ENCODE peak calls at places on chromosomes 4 and X, in ten cellular contexts. A is ELR, S is left ventricle myocardium inferior, V is endothelial cell, T is iPS-NIHi11, Z is coronary artery, W is lower lobe of right lung, O is lower leg skin, K is left ventricle myocardium superior, I is glutamatergic neuron. J is an unnamed sample.

GRCh38 chrX:21770631-21771321 is 12.9 kb upstream of the SMPX start:
- DNase-seq in A (no peak), S (no peak), V (no peak), T (no peak), Z (no peak), W (no peak), O (no peak), K (no peak), I (no peak), J (no peak)

GRCh38 chr4:124711469-124712416 is 789 bp downstream of the ANKRD50 start:
- DNase-seq in A (peak), S (no peak), V (peak), T (peak), Z (no peak), W (peak), O (peak), K (no peak), I (peak), J (peak)

GRCh38 chrX:120305531-120306145 is 5.6 kb downstream of the TMEM255A start:
- DNase-seq in A (peak), S (no peak), V (no peak), T (no peak), Z (no peak), W (no peak), O (no peak), K (no peak), I (no peak), J (no peak)

GRCh38 chrX:34638116-34638515 is 19.0 kb downstream of the TMEM47 start:
- DNase-seq in A (peak), S (no peak), V (peak), T (no peak), Z (no peak), W (no peak), O (no peak), K (no peak), I (no peak), J (no peak)

GRCh38 chrX:130085551-130085986 is 24.7 kb downstream of the ELF4 start:
- DNase-seq in A (no peak), S (no peak), V (peak), T (no peak), Z (no peak), W (no peak), O (no peak), K (no peak), I (no peak), J (no peak)

GRCh38 chrX:153611298-153612095 is 12.6 kb upstream of the CCNQ start:
- DNase-seq in A (no peak), S (no peak), V (no peak), T (no peak), Z (no peak), W (no peak), O (no peak), K (no peak), I (no peak), J (no peak)

GRCh38 chr4:98939892-98940298 is 11.0 kb upstream of the EIF4E start:
- DNase-seq in A (peak), S (no peak), V (peak), T (peak), Z (no peak), W (no peak), O (no peak), K (no peak), I (no peak), J (no peak)

GRCh38 chr4:118948545-118949144 is 60.0 kb downstream of the SYNPO2 start:
- DNase-seq in A (peak), S (no peak), V (no peak), T (no peak), Z (no peak), W (no peak), O (no peak), K (no peak), I (no peak), J (no peak)

GRCh38 chr4:64771149-64771548 is 361.9 kb upstream of the TECRL start:
- DNase-seq in A (peak), S (no peak), V (no peak), T (no peak), Z (no peak), W (no peak), O (no peak), K (no peak), I (no peak), J (no peak)

GRCh38 chr4:83851261-83852084 is 315.6 kb downstream of the GPAT3 start:
- DNase-seq in A (peak), S (no peak), V (no peak), T (peak), Z (no peak), W (no peak), O (no peak), K (no peak), I (no peak), J (no peak)

GRCh38 chr4:128979934-128980333 is 113.4 kb downstream of the SCLT1 start:
- DNase-seq in A (peak), S (no peak), V (no peak), T (peak), Z (no peak), W (no peak), O (no peak), K (no peak), I (no peak), J (no peak)